ENCODE peak calls at places on chromosomes 16 and 17, in eight cellular contexts. O is activated naive CD4-positive, alpha-beta T cell treated with Interleukin-2 at 50 U/mL for 16 hours; P is A172; X is C1 segment of cervical spinal cord; B is foreskin fibroblast; H is fibroblast of the aortic adventitia; W is stomach; J is WTC11. L is an unnamed sample.

GRCh38 chr16:30356401-30357084 is 1.4 kb upstream of the CD2BP2 start:
- DNase-seq in O (no peak), P (no peak), X (peak), B (no peak), H (no peak), W (no peak), J (no peak), L (no peak)

GRCh38 chr16:66935319-66936011 is at the start of gene CES2:
- DNase-seq in O (no peak), P (peak), X (peak), B (peak), H (peak), W (peak), J (no peak), L (no peak)

GRCh38 chr17:44326867-44327444 is 2.3 kb upstream of the SLC25A39 start:
- DNase-seq in O (peak), P (peak), X (peak), B (peak), H (peak), W (peak), J (peak), L (peak)

GRCh38 chr16:50259334-50260205 is 6.8 kb upstream of the ADCY7 start:
- DNase-seq in O (no peak), P (no peak), X (peak), B (peak), H (peak), W (peak), J (no peak), L (no peak)

GRCh38 chr17:79294459-79295071 is 219.9 kb downstream of the ENGASE start:
- DNase-seq in O (peak), P (peak), X (peak), B (peak), H (peak), W (peak), J (peak), L (peak)

GRCh38 chr16:53087101-53087500 is 32.3 kb downstream of the CHD9 start:
- DNase-seq in O (no peak), P (no peak), X (no peak), B (peak), H (peak), W (no peak), J (no peak), L (no peak)

GRCh38 chr16:53803451-53803850 is 99.5 kb downstream of the FTO start:
- DNase-seq in O (no peak), P (no peak), X (no peak), B (no peak), H (no peak), W (no peak), J (no peak), L (no peak)

GRCh38 chr17:40331743-40332641 is 23.0 kb downstream of the RARA start:
- DNase-seq in O (no peak), P (peak), X (peak), B (no peak), H (peak), W (peak), J (no peak), L (no peak)

GRCh38 chr17:54903375-54903774 is 2.7 kb downstream of the TOM1L1 start:
- DNase-seq in O (no peak), P (no peak), X (peak), B (no peak), H (no peak), W (peak), J (no peak), L (no peak)

GRCh38 chr17:2700031-2700490 is 11.5 kb downstream of the CLUH start:
- DNase-seq in O (no peak), P (no peak), X (no peak), B (no peak), H (no peak), W (no peak), J (peak), L (no peak)

GRCh38 chr16:934178-934577 is 36.6 kb downstream of the LMF1 start:
- DNase-seq in O (no peak), P (no peak), X (no peak), B (no peak), H (no peak), W (no peak), J (no peak), L (no peak)

GRCh38 chr17:57067781-57068180 is 17.3 kb upstream of the AKAP1 start:
- DNase-seq in O (no peak), P (no peak), X (no peak), B (no peak), H (no peak), W (no peak), J (no peak), L (no peak)

GRCh38 chr17:70473049-70473448 is 303.7 kb downstream of the KCNJ2 start:
- DNase-seq in O (no peak), P (no peak), X (no peak), B (no peak), H (no peak), W (no peak), J (no peak), L (no peak)

GRCh38 chr16:85888405-85889331 is 10.3 kb upstream of the IRF8 start:
- DNase-seq in O (peak), P (peak), X (no peak), B (peak), H (peak), W (no peak), J (no peak), L (no peak)

GRCh38 chr17:28961391-28961790 is 10.1 kb upstream of the PHF12 start:
- DNase-seq in O (no peak), P (no peak), X (no peak), B (no peak), H (no peak), W (no peak), J (no peak), L (no peak)

GRCh38 chr16:50534556-50534955 is 13.6 kb upstream of the NKD1 start:
- DNase-seq in O (no peak), P (no peak), X (no peak), B (no peak), H (no peak), W (no peak), J (no peak), L (no peak)

GRCh38 chr16:57645691-57646387 is 17.4 kb downstream of the ADGRG1 start:
- DNase-seq in O (no peak), P (peak), X (no peak), B (peak), H (peak), W (no peak), J (no peak), L (no peak)

GRCh38 chr17:49730787-49731441 is 23.1 kb upstream of the SLC35B1 start:
- DNase-seq in O (no peak), P (no peak), X (no peak), B (no peak), H (peak), W (no peak), J (no peak), L (no peak)

GRCh38 chr17:82865274-82865673 is 25.5 kb upstream of the ZNF750 start:
- DNase-seq in O (no peak), P (no peak), X (no peak), B (no peak), H (no peak), W (no peak), J (no peak), L (no peak)

GRCh38 chr17:81599719-81600486 is 37.0 kb downstream of the NPLOC4 start:
- DNase-seq in O (no peak), P (no peak), X (no peak), B (peak), H (peak), W (no peak), J (no peak), L (no peak)

GRCh38 chr17:43943769-43944418 is 1.6 kb upstream of the PPY start:
- DNase-seq in O (peak), P (peak), X (peak), B (peak), H (peak), W (peak), J (peak), L (peak)

GRCh38 chr16:13510425-13511151 is 409.4 kb upstream of the ERCC4 start:
- DNase-seq in O (no peak), P (no peak), X (no peak), B (no peak), H (no peak), W (no peak), J (no peak), L (no peak)

GRCh38 chr17:6555331-6556120 is 829 bp downstream of the PITPNM3 start:
- DNase-seq in O (no peak), P (peak), X (peak), B (peak), H (peak), W (peak), J (peak), L (no peak)